ENCODE peak calls at places on chromosomes 13 and 19, in five cellular contexts. One of them, this sample, is unnamed.

GRCh38 chr19:42529248-42529764 is 1.0 kb upstream of the CEACAM1 start:
- DNase-seq in fibroblast of pulmonary artery: peak
- DNase-seq in dorsolateral prefrontal cortex: peak
- DNase-seq in fibroblast of villous mesenchyme: peak
- DNase-seq in WERI-Rb-1: peak
- DNase-seq in this sample: peak

GRCh38 chr19:4692275-4693077 is 22.3 kb upstream of the MYDGF start:
- DNase-seq in fibroblast of pulmonary artery: no peak
- DNase-seq in dorsolateral prefrontal cortex: no peak
- DNase-seq in fibroblast of villous mesenchyme: no peak
- DNase-seq in WERI-Rb-1: peak
- DNase-seq in this sample: no peak

GRCh38 chr13:45878966-45879365 is 27.4 kb upstream of the SIAH3 start:
- DNase-seq in fibroblast of pulmonary artery: no peak
- DNase-seq in dorsolateral prefrontal cortex: no peak
- DNase-seq in fibroblast of villous mesenchyme: no peak
- DNase-seq in WERI-Rb-1: no peak
- DNase-seq in this sample: no peak

GRCh38 chr13:65292488-65292901 is 1937.6 kb downstream of the PCDH9 start:
- DNase-seq in fibroblast of pulmonary artery: peak
- DNase-seq in dorsolateral prefrontal cortex: no peak
- DNase-seq in fibroblast of villous mesenchyme: peak
- DNase-seq in WERI-Rb-1: no peak
- DNase-seq in this sample: no peak

GRCh38 chr13:32001392-32001768 is 30.2 kb upstream of the FRY start:
- DNase-seq in fibroblast of pulmonary artery: peak
- DNase-seq in dorsolateral prefrontal cortex: no peak
- DNase-seq in fibroblast of villous mesenchyme: peak
- DNase-seq in WERI-Rb-1: peak
- DNase-seq in this sample: no peak

GRCh38 chr13:32025730-32026129 is 5.8 kb upstream of the FRY start:
- DNase-seq in fibroblast of pulmonary artery: no peak
- DNase-seq in dorsolateral prefrontal cortex: no peak
- DNase-seq in fibroblast of villous mesenchyme: no peak
- DNase-seq in WERI-Rb-1: no peak
- DNase-seq in this sample: no peak

GRCh38 chr19:789473-790052 is 7.7 kb upstream of the PTBP1 start:
- DNase-seq in fibroblast of pulmonary artery: no peak
- DNase-seq in dorsolateral prefrontal cortex: no peak
- DNase-seq in fibroblast of villous mesenchyme: peak
- DNase-seq in WERI-Rb-1: peak
- DNase-seq in this sample: no peak

GRCh38 chr19:919157-920050 is 2.3 kb downstream of the KISS1R start:
- DNase-seq in fibroblast of pulmonary artery: no peak
- DNase-seq in dorsolateral prefrontal cortex: no peak
- DNase-seq in fibroblast of villous mesenchyme: no peak
- DNase-seq in WERI-Rb-1: no peak
- DNase-seq in this sample: no peak

GRCh38 chr19:16249826-16250434 is 52.2 kb downstream of the AP1M1 start:
- DNase-seq in fibroblast of pulmonary artery: peak
- DNase-seq in dorsolateral prefrontal cortex: no peak
- DNase-seq in fibroblast of villous mesenchyme: peak
- DNase-seq in WERI-Rb-1: no peak
- DNase-seq in this sample: no peak

GRCh38 chr13:31067416-31068118 is 94.1 kb downstream of the HSPH1 start:
- DNase-seq in fibroblast of pulmonary artery: peak
- DNase-seq in dorsolateral prefrontal cortex: no peak
- DNase-seq in fibroblast of villous mesenchyme: peak
- DNase-seq in WERI-Rb-1: no peak
- DNase-seq in this sample: no peak

GRCh38 chr13:45441633-45442032 is 23.1 kb upstream of the COG3 start:
- DNase-seq in fibroblast of pulmonary artery: peak
- DNase-seq in dorsolateral prefrontal cortex: no peak
- DNase-seq in fibroblast of villous mesenchyme: peak
- DNase-seq in WERI-Rb-1: no peak
- DNase-seq in this sample: no peak

GRCh38 chr19:58305065-58305931 is at the start of gene ERVK3-1:
- DNase-seq in fibroblast of pulmonary artery: peak
- DNase-seq in dorsolateral prefrontal cortex: peak
- DNase-seq in fibroblast of villous mesenchyme: peak
- DNase-seq in WERI-Rb-1: peak
- DNase-seq in this sample: peak

GRCh38 chr19:47848871-47849473 is 10.1 kb upstream of the TPRX2 start:
- DNase-seq in fibroblast of pulmonary artery: peak
- DNase-seq in dorsolateral prefrontal cortex: no peak
- DNase-seq in fibroblast of villous mesenchyme: peak
- DNase-seq in WERI-Rb-1: peak
- DNase-seq in this sample: no peak
- TF ChIP-seq CTCF in fibroblast of pulmonary artery: peak
- TF ChIP-seq CTCF in dorsolateral prefrontal cortex: peak
- TF ChIP-seq CTCF in fibroblast of villous mesenchyme: peak
- TF ChIP-seq CTCF in WERI-Rb-1: no peak
- TF ChIP-seq CTCF in this sample: peak

GRCh38 chr19:34676697-34677385 is at the start of gene SCGB2B2:
- DNase-seq in fibroblast of pulmonary artery: no peak
- DNase-seq in dorsolateral prefrontal cortex: no peak
- DNase-seq in fibroblast of villous mesenchyme: no peak
- DNase-seq in WERI-Rb-1: peak
- DNase-seq in this sample: no peak
- TF ChIP-seq CTCF in fibroblast of pulmonary artery: no peak
- TF ChIP-seq CTCF in dorsolateral prefrontal cortex: no peak
- TF ChIP-seq CTCF in fibroblast of villous mesenchyme: no peak
- TF ChIP-seq CTCF in WERI-Rb-1: peak
- TF ChIP-seq CTCF in this sample: no peak

GRCh38 chr19:51548213-51548651 is 16.8 kb upstream of the SIGLEC6 start:
- DNase-seq in fibroblast of pulmonary artery: no peak
- DNase-seq in dorsolateral prefrontal cortex: no peak
- DNase-seq in fibroblast of villous mesenchyme: no peak
- DNase-seq in WERI-Rb-1: no peak
- DNase-seq in this sample: no peak

GRCh38 chr19:51546650-51547396 is 15.4 kb upstream of the SIGLEC6 start:
- DNase-seq in fibroblast of pulmonary artery: peak
- DNase-seq in dorsolateral prefrontal cortex: no peak
- DNase-seq in fibroblast of villous mesenchyme: peak
- DNase-seq in WERI-Rb-1: no peak
- DNase-seq in this sample: no peak

GRCh38 chr19:51548891-51549305 is 17.4 kb upstream of the SIGLEC6 start:
- DNase-seq in fibroblast of pulmonary artery: no peak
- DNase-seq in dorsolateral prefrontal cortex: no peak
- DNase-seq in fibroblast of villous mesenchyme: no peak
- DNase-seq in WERI-Rb-1: no peak
- DNase-seq in this sample: no peak

GRCh38 chr19:51546107-51546649 is 14.7 kb upstream of the SIGLEC6 start:
- DNase-seq in fibroblast of pulmonary artery: no peak
- DNase-seq in dorsolateral prefrontal cortex: no peak
- DNase-seq in fibroblast of villous mesenchyme: no peak
- DNase-seq in WERI-Rb-1: no peak
- DNase-seq in this sample: no peak

GRCh38 chr19:51547397-51548212 is 16.1 kb upstream of the SIGLEC6 start:
- DNase-seq in fibroblast of pulmonary artery: peak
- DNase-seq in dorsolateral prefrontal cortex: no peak
- DNase-seq in fibroblast of villous mesenchyme: peak
- DNase-seq in WERI-Rb-1: no peak
- DNase-seq in this sample: no peak
- TF ChIP-seq CTCF in fibroblast of pulmonary artery: no peak
- TF ChIP-seq CTCF in dorsolateral prefrontal cortex: no peak
- TF ChIP-seq CTCF in fibroblast of villous mesenchyme: no peak
- TF ChIP-seq CTCF in WERI-Rb-1: no peak
- TF ChIP-seq CTCF in this sample: no peak

GRCh38 chr19:56764296-56764695 is 76.2 kb downstream of the PEG3 start:
- DNase-seq in fibroblast of pulmonary artery: no peak
- DNase-seq in dorsolateral prefrontal cortex: no peak
- DNase-seq in fibroblast of villous mesenchyme: no peak
- DNase-seq in WERI-Rb-1: no peak
- DNase-seq in this sample: no peak
- TF ChIP-seq CTCF in fibroblast of pulmonary artery: no peak
- TF ChIP-seq CTCF in dorsolateral prefrontal cortex: no peak
- TF ChIP-seq CTCF in fibroblast of villous mesenchyme: no peak
- TF ChIP-seq CTCF in WERI-Rb-1: peak
- TF ChIP-seq CTCF in this sample: no peak

GRCh38 chr19:53131085-53131484 is 1.6 kb downstream of the ZNF415 start:
- DNase-seq in fibroblast of pulmonary artery: no peak
- DNase-seq in dorsolateral prefrontal cortex: no peak
- DNase-seq in fibroblast of villous mesenchyme: no peak
- DNase-seq in WERI-Rb-1: no peak
- DNase-seq in this sample: no peak
- TF ChIP-seq CTCF in fibroblast of pulmonary artery: no peak
- TF ChIP-seq CTCF in dorsolateral prefrontal cortex: no peak
- TF ChIP-seq CTCF in fibroblast of villous mesenchyme: no peak
- TF ChIP-seq CTCF in WERI-Rb-1: no peak
- TF ChIP-seq CTCF in this sample: no peak

GRCh38 chr13:97528518-97528917 is 94.5 kb downstream of the RAP2A start:
- DNase-seq in fibroblast of pulmonary artery: no peak
- DNase-seq in dorsolateral prefrontal cortex: no peak
- DNase-seq in fibroblast of villous mesenchyme: no peak
- DNase-seq in WERI-Rb-1: no peak
- DNase-seq in this sample: no peak
- TF ChIP-seq CTCF in fibroblast of pulmonary artery: no peak
- TF ChIP-seq CTCF in dorsolateral prefrontal cortex: no peak
- TF ChIP-seq CTCF in fibroblast of villous mesenchyme: no peak
- TF ChIP-seq CTCF in WERI-Rb-1: no peak
- TF ChIP-seq CTCF in this sample: no peak

DNA sequence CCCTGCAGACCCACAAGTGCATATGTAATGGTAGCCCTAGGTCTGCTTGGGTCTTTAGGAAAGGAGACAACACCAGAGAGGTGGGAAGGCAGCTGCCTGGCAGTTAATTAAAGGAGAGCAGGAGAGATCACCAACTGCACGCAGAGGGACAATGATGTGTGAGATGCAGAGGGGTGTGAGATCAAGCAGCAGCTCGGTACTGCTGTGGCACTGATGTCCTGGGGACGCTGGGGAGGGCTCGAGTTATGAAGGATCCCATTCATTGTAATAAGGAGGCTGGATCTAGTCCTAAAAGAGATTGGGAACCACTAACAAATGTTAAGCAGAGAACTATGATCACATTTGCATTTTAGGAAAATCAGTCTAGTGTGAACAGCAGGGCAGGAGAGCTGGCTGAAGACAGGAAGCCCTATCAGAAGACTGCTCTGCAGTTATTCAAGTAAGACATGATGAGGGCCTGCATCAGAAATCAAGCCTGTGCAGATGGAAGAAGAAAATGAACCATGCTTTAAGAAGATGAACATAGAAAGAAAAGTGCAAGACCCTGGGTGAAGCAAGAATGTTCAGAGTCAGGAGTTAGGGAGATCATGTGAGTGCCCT is 80.4 kb downstream of the DLEU7 start:
- DNase-seq in fibroblast of pulmonary artery: no peak
- DNase-seq in dorsolateral prefrontal cortex: peak
- DNase-seq in fibroblast of villous mesenchyme: no peak
- DNase-seq in WERI-Rb-1: no peak
- DNase-seq in this sample: no peak
- TF ChIP-seq CTCF in fibroblast of pulmonary artery: no peak
- TF ChIP-seq CTCF in dorsolateral prefrontal cortex: no peak
- TF ChIP-seq CTCF in fibroblast of villous mesenchyme: no peak
- TF ChIP-seq CTCF in WERI-Rb-1: no peak
- TF ChIP-seq CTCF in this sample: no peak